ENCODE peak calls at places on chromosome 9, in eight cellular contexts. P is IMR-90; L is Peyer's patch; Z is CD4-positive, CD25-positive, alpha-beta regulatory T cell; R is lower lobe of right lung; Q is PC-3; A is A673; K is kidney. I is an unnamed sample. For H3K36me3, the result is how much of the 10 kb centered on the place peaks cover.

GRCh38 chr9:20592673-20593072 is 29.6 kb downstream of the MLLT3 start:
- DNase-seq in P (peak), A (no peak), Q (peak), R (no peak), K (no peak), L (no peak), Z (no peak), I (no peak)

GRCh38 chr9:27179245-27179870 is 70.3 kb downstream of the TEK start:
- DNase-seq in R (no peak), Q (no peak), L (no peak), A (no peak), K (no peak), P (peak), Z (no peak), I (no peak)

GRCh38 chr9:87829756-87830155 is 52.9 kb upstream of the SPATA31E1 start:
- DNase-seq in L (no peak), P (no peak), A (no peak), Q (peak), Z (no peak), K (no peak), R (no peak), I (no peak)

GRCh38 chr9:749712-750111 is 91.8 kb upstream of the DMRT1 start:
- DNase-seq in P (no peak), R (no peak), Z (peak), K (no peak), A (no peak), L (peak), Q (no peak), I (no peak)

GRCh38 chr9:21395778-21396717 is 10.8 kb upstream of the IFNA2 start:
- DNase-seq in Q (peak), R (peak), P (no peak), A (peak), Z (peak), L (peak), K (peak), I (peak)

GRCh38 chr9:99090366-99091130 is 14.4 kb upstream of the TGFBR1 start:
- DNase-seq in A (no peak), L (no peak), Z (no peak), Q (no peak), P (no peak), K (no peak), R (no peak), I (no peak)

GRCh38 chr9:27194401-27195091 is 85.5 kb downstream of the TEK start:
- DNase-seq in R (no peak), K (no peak), Q (peak), Z (no peak), L (no peak), A (no peak), P (peak), I (no peak)

GRCh38 chr9:80867731-80868130 is 821.6 kb downstream of the TLE1 start:
- DNase-seq in R (no peak), A (peak), Q (peak), K (no peak), Z (no peak), L (no peak), P (peak), I (no peak)

GRCh38 chr9:134897584-134898170 is 17.1 kb downstream of the FCN2 start:
- DNase-seq in L (no peak), A (no peak), K (no peak), P (no peak), Z (no peak), R (no peak), Q (no peak), I (no peak)

GRCh38 chr9:19373527-19373926 is 6.5 kb downstream of the RPS6 start:
- DNase-seq in Z (no peak), A (no peak), R (no peak), Q (no peak), K (no peak), L (no peak), P (no peak), I (no peak)

GRCh38 chr9:92292338-92293074 is 991 bp downstream of the IARS1 start:
- DNase-seq in K (no peak), R (no peak), A (peak), P (peak), Q (peak), Z (no peak), L (no peak), I (no peak)

GRCh38 chr9:132946216-132946615 is 1.8 kb upstream of the TSC1 start:
- DNase-seq in A (no peak), P (no peak), R (no peak), L (no peak), Z (no peak), Q (no peak), K (no peak), I (no peak)

GRCh38 chr9:132944294-132945185 is at the start of gene TSC1:
- DNase-seq in K (peak), Q (peak), L (peak), A (peak), R (peak), P (peak), Z (peak), I (peak)

GRCh38 chr9:132945186-132946130 is 1.0 kb upstream of the TSC1 start:
- DNase-seq in Z (no peak), Q (no peak), R (no peak), K (no peak), P (no peak), L (no peak), A (no peak), I (no peak)

GRCh38 chr9:132942541-132943182 is 1.8 kb downstream of the TSC1 start:
- DNase-seq in A (no peak), R (no peak), P (peak), L (no peak), Q (no peak), Z (no peak), K (no peak), I (no peak)

GRCh38 chr9:132943677-132944293 is 631 bp downstream of the TSC1 start:
- DNase-seq in P (no peak), Q (no peak), L (no peak), R (no peak), A (peak), Z (peak), K (no peak), I (no peak)
- H3K36me3 ChIP-seq in P (under half), Q (under half), L (under half), R (under half), A (under half), Z (under half), K (under half), I (under half)

GRCh38 chr9:6488395-6488794 is 75.4 kb downstream of the UHRF2 start:
- DNase-seq in R (no peak), P (no peak), A (no peak), L (no peak), Z (no peak), K (no peak), Q (no peak), I (no peak)
- H3K36me3 ChIP-seq in R (half or more), P (under half), A (under half), L (under half), Z (half or more), K (under half), Q (under half), I (half or more)

GRCh38 chr9:104885818-104886709 is 41.9 kb downstream of the ABCA1 start:
- DNase-seq in A (peak), Q (no peak), R (no peak), Z (no peak), L (no peak), P (no peak), K (no peak), I (no peak)
- H3K36me3 ChIP-seq in A (under half), Q (under half), R (half or more), Z (under half), L (under half), P (half or more), K (under half), I (half or more)

GRCh38 chr9:129823163-129823933 is 588 bp downstream of the TOR1A start:
- DNase-seq in K (peak), Q (peak), R (peak), Z (peak), L (no peak), A (peak), P (peak), I (peak)
- H3K36me3 ChIP-seq in K (under half), Q (under half), R (half or more), Z (half or more), L (half or more), A (under half), P (under half), I (under half)

GRCh38 chr9:3262831-3263544 is 262.8 kb downstream of the RFX3 start:
- DNase-seq in Q (no peak), A (no peak), K (no peak), L (no peak), R (no peak), Z (no peak), P (no peak), I (no peak)

GRCh38 chr9:3271581-3271980 is 254.2 kb downstream of the RFX3 start:
- DNase-seq in Q (no peak), R (no peak), K (no peak), A (no peak), L (no peak), Z (no peak), P (no peak), I (no peak)

GRCh38 chr9:3263698-3264097 is 262.1 kb downstream of the RFX3 start:
- DNase-seq in Z (no peak), A (no peak), R (no peak), K (no peak), L (no peak), Q (no peak), P (no peak), I (no peak)

GRCh38 chr9:3271157-3271556 is 254.6 kb downstream of the RFX3 start:
- DNase-seq in Z (no peak), R (no peak), A (no peak), K (no peak), Q (no peak), P (no peak), L (no peak), I (no peak)

GRCh38 chr9:3268260-3268659 is 257.5 kb downstream of the RFX3 start:
- DNase-seq in A (no peak), Q (no peak), L (no peak), R (no peak), Z (no peak), P (no peak), K (no peak), I (no peak)
- H3K36me3 ChIP-seq in A (under half), Q (under half), L (under half), R (under half), Z (under half), P (under half), K (under half), I (under half)

GRCh38 chr9:114361542-114361941 is 26.2 kb downstream of the AKNA start:
- DNase-seq in A (no peak), L (no peak), Z (no peak), R (no peak), K (peak), P (no peak), Q (no peak), I (no peak)
- H3K36me3 ChIP-seq in A (half or more), L (half or more), Z (half or more), R (half or more), K (under half), P (half or more), Q (under half), I (under half)

DNA sequence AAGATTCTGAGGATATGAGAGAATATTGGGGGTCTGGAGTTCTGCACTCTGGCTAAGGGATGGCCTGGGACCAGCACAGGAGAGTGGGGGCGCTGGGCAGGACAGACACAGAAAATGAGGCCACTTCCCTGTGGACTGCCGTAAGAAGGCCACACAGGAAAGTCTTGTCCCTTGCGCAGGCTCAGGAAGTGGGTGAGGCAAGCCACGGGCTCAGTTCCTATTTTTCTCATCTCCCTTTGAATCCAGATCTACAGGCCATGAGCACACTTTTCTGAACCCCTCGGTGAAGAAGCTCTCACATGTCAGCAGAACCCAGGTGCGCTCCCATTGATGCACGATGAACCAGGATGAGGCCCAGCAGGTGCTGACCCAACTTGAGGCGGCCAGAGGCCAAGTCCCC is 207.4 kb downstream of the AGTPBP1 start:
- DNase-seq in Z (no peak), A (no peak), R (peak), P (no peak), Q (no peak), L (no peak), K (no peak), I (peak)
- H3K36me3 ChIP-seq in Z (under half), A (under half), R (under half), P (under half), Q (under half), L (under half), K (under half), I (under half)

DNA sequence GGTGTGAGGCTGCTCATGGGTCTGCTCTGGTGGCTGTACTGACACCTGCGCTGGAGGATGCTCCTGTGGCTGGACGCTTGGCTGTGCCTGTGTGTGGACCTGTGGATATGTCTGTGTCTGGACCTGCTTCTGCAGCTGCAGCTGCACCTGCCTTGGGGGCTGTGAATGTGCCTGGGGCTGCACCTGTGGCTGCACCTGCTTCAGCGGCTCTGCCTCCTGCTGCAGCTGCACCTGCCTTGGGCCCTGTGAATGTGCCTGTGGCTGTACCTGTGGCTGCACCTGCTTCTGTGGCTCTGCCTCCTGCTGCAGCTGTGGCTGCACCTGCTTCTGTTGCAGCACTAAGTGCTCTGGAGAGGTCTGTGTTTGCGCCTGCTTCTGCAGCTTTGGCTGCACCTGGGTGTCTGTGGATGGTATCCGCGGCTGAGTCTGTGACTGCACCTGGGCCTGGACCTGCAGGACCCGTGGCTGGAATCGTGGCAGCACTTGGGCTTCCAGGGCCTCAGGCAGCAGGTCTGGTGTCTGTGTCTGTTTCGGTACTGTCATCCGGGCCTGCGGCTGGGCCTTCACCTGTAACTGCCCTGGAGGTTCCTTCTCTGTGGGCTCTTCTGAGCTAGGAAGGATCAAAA is 12.5 kb downstream of the CIZ1 start:
- DNase-seq in K (no peak), L (no peak), R (no peak), P (no peak), A (no peak), Z (no peak), Q (no peak), I (no peak)
- H3K36me3 ChIP-seq in K (under half), L (half or more), R (half or more), P (half or more), A (under half), Z (half or more), Q (under half), I (under half)

GRCh38 chr9:128528445-128529160 is 23.8 kb upstream of the SPTAN1 start:
- DNase-seq in R (no peak), Z (no peak), A (no peak), P (peak), K (no peak), Q (peak), L (no peak), I (no peak)
- H3K36me3 ChIP-seq in R (half or more), Z (half or more), A (half or more), P (under half), K (under half), Q (under half), L (half or more), I (under half)